ENCODE peak calls at places on chromosome 10, in four cellular contexts. E is neural progenitor cell, K is RWPE1, T is ovary. U is an unnamed sample.

GRCh38 chr10:62492012-62492869 is 118.1 kb downstream of the ZNF365 start:
- DNase-seq in T (no peak), E (peak), K (peak), U (no peak)

GRCh38 chr10:69650589-69651261 is 20.7 kb downstream of the FAM241B start:
- DNase-seq in E (no peak), K (no peak), T (no peak), U (no peak)

GRCh38 chr10:29712108-29712507 is 77.3 kb upstream of the SVIL start:
- DNase-seq in E (peak), T (no peak), K (no peak), U (peak)

GRCh38 chr10:69045441-69046300 is 42.2 kb upstream of the SRGN start:
- DNase-seq in K (peak), E (no peak), T (no peak), U (no peak)

GRCh38 chr10:123442901-123443300 is 223.3 kb upstream of the GPR26 start:
- DNase-seq in K (no peak), T (no peak), E (no peak), U (no peak)

GRCh38 chr10:44975487-44976331 is 2.9 kb downstream of the DEPP1 start:
- DNase-seq in E (peak), K (no peak), T (peak), U (no peak)

GRCh38 chr10:98269435-98269912 is 1.5 kb upstream of the LOXL4 start:
- DNase-seq in K (peak), E (peak), T (peak), U (no peak)

GRCh38 chr10:93058139-93058538 is 2.5 kb upstream of the CYP26C1 start:
- DNase-seq in T (no peak), K (no peak), E (no peak), U (no peak)

GRCh38 chr10:132838346-132838970 is 52.5 kb upstream of the NKX6-2 start:
- DNase-seq in K (no peak), E (no peak), T (no peak), U (no peak)

GRCh38 chr10:93481213-93481930 is 762 bp downstream of the MYOF start:
- DNase-seq in K (no peak), T (no peak), E (no peak), U (no peak)

GRCh38 chr10:44979281-44980181 is 922 bp upstream of the DEPP1 start:
- DNase-seq in T (peak), E (no peak), K (no peak), U (no peak)

GRCh38 chr10:52308251-52309031 is 5.6 kb upstream of the DKK1 start:
- DNase-seq in T (peak), K (peak), E (peak), U (peak)

GRCh38 chr10:71635251-71635866 is 84.2 kb downstream of the C10orf105 start:
- DNase-seq in K (no peak), T (no peak), E (no peak), U (no peak)

GRCh38 chr10:58582045-58582444 is 69.4 kb downstream of the BICC1 start:
- DNase-seq in E (no peak), T (no peak), K (no peak), U (no peak)

GRCh38 chr10:17713133-17713532 is 38.9 kb upstream of the TMEM236 start:
- DNase-seq in T (no peak), K (no peak), E (peak), U (peak)

GRCh38 chr10:123147635-123148413 is at the start of gene HMX2:
- DNase-seq in T (no peak), E (peak), K (no peak), U (peak)

GRCh38 chr10:99906470-99906869 is 103.3 kb downstream of the DNMBP start:
- DNase-seq in K (peak), T (peak), E (no peak), U (no peak)
- TF ChIP-seq CTCF in K (peak), T (no peak), E (no peak), U (no peak)

DNA sequence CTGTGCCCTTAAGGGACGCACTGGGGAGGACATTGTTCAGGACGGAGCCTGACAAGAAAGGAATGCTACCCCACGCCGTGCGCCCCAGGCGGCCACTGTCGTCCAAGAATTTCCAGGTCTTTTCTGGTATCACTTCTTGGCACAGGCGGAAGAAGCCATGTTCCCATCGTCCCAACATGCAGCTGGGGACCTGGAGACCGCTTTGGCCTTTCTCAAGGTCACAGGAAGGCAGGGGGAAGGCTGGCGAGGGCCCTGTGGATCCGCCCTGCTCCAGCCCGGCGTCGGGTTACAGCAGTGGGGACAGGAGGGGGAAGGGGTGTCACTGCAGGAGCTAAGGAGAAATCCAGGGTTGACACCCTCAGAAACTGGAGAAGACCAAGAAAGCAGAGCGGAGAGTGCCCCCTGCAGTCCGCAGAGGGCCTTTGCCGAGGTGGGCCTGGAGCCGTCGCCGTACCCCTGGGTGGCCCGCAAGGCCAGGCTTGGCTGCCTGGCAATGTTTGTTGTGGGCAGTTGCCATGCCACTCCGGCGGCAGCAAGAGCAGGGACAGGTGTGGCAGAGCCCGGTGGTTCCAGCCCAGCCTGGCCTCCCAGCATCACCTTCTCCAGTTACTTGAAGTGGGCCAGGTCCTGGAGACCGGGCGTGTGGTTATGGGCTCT is 104.1 kb downstream of the LHPP start:
- DNase-seq in E (peak), K (no peak), T (no peak), U (peak)
- TF ChIP-seq CTCF in E (peak), K (no peak), T (no peak), U (peak)

GRCh38 chr10:126227762-126228134 is 160.5 kb downstream of the ADAM12 start:
- DNase-seq in T (no peak), K (peak), E (no peak), U (no peak)
- TF ChIP-seq CTCF in T (no peak), K (no peak), E (no peak), U (no peak)

GRCh38 chr10:32163076-32163773 is 107.0 kb upstream of the KIF5B start:
- DNase-seq in T (no peak), E (no peak), K (no peak), U (no peak)
- TF ChIP-seq CTCF in T (no peak), E (no peak), K (no peak), U (no peak)